ENCODE peak calls at places on chromosomes 6 and 20, in nine cellular contexts. X is SK-N-SH, K is HCT116, O is MM.1S, I is GM23248, E is GM23338, W is Karpas-422, L is hepatocyte, R is PC-9. N is an unnamed sample. For H3K9me2, the result is how much of the 10 kb centered on the place peaks cover.

GRCh38 chr6:83019741-83020140 is 45.9 kb downstream of the UBE3D start:
- DNase-seq in K (no peak), X (no peak), W (no peak), O (no peak), R (no peak), L (no peak), E (no peak), I (no peak), N (no peak)

GRCh38 chr20:48826883-48827771 is 672 bp downstream of the PREX1 start:
- DNase-seq in W (no peak), O (peak), K (no peak), X (peak), L (no peak), I (peak), E (peak), R (no peak), N (peak)

GRCh38 chr20:7772376-7772775 is 167.9 kb downstream of the HAO1 start:
- DNase-seq in E (no peak), L (no peak), X (no peak), O (no peak), K (no peak), R (no peak), I (peak), W (no peak), N (no peak)

GRCh38 chr20:44848254-44849015 is 37.1 kb upstream of the YWHAB start:
- DNase-seq in O (no peak), I (peak), L (no peak), X (no peak), R (no peak), E (no peak), K (no peak), W (no peak), N (no peak)

GRCh38 chr6:2542858-2543218 is 207.9 kb downstream of the MYLK4 start:
- DNase-seq in I (peak), R (peak), L (peak), X (no peak), O (peak), W (no peak), E (no peak), K (no peak), N (no peak)

GRCh38 chr20:11890331-11891080 is 27.2 kb upstream of the BTBD3 start:
- DNase-seq in O (peak), I (peak), W (no peak), K (peak), L (peak), R (peak), E (peak), X (peak), N (no peak)

GRCh38 chr6:157089258-157089657 is 234.1 kb downstream of the TMEM242 start:
- DNase-seq in R (no peak), I (peak), K (no peak), L (peak), O (no peak), E (peak), W (no peak), X (peak), N (no peak)

GRCh38 chr6:55617272-55617671 is 38.3 kb upstream of the HMGCLL1 start:
- DNase-seq in L (peak), I (peak), X (peak), R (no peak), E (peak), O (peak), W (peak), K (peak), N (peak)

GRCh38 chr20:58091810-58092209 is 136.6 kb downstream of the ANKRD60 start:
- DNase-seq in W (no peak), I (no peak), R (no peak), O (no peak), K (no peak), E (no peak), X (no peak), L (no peak), N (no peak)

GRCh38 chr20:57983082-57983481 is 245.4 kb downstream of the ANKRD60 start:
- DNase-seq in W (no peak), K (no peak), O (no peak), L (no peak), E (no peak), R (no peak), X (no peak), I (no peak), N (no peak)

GRCh38 chr6:105001906-105002305 is 45.0 kb downstream of the LIN28B start:
- DNase-seq in W (no peak), I (no peak), X (no peak), O (no peak), E (peak), L (no peak), R (no peak), K (no peak), N (no peak)

GRCh38 chr6:11198663-11199603 is 33.5 kb downstream of the NEDD9 start:
- DNase-seq in L (no peak), X (no peak), R (no peak), O (peak), K (no peak), I (no peak), W (no peak), E (no peak), N (no peak)

GRCh38 chr20:33013701-33014326 is 6.3 kb downstream of the BPIFB2 start:
- DNase-seq in E (no peak), O (no peak), I (no peak), X (no peak), R (no peak), W (no peak), K (no peak), L (no peak), N (no peak)

GRCh38 chr20:47610247-47610944 is 108.7 kb downstream of the NCOA3 start:
- DNase-seq in I (peak), O (peak), E (no peak), W (no peak), K (peak), X (no peak), L (peak), R (peak), N (peak)

GRCh38 chr6:12490904-12491571 is 200.9 kb downstream of the EDN1 start:
- DNase-seq in X (no peak), W (no peak), O (no peak), R (peak), L (peak), I (peak), E (no peak), K (no peak), N (no peak)

GRCh38 chr6:104226798-104227444 is 632.8 kb downstream of the HACE1 start:
- DNase-seq in R (no peak), W (no peak), O (no peak), L (no peak), X (no peak), E (no peak), K (no peak), I (no peak), N (no peak)

GRCh38 chr6:165106261-165106660 is 203.1 kb downstream of the C6orf118 start:
- DNase-seq in E (no peak), W (no peak), L (no peak), X (no peak), R (no peak), I (peak), K (no peak), O (no peak), N (no peak)

GRCh38 chr6:37175332-37176267 is 5.6 kb downstream of the PIM1 start:
- DNase-seq in O (peak), E (peak), R (no peak), I (no peak), K (no peak), W (no peak), X (no peak), L (no peak), N (no peak)

GRCh38 chr20:36128463-36129176 is 25.9 kb upstream of the EPB41L1 start:
- DNase-seq in E (no peak), R (peak), K (no peak), I (peak), W (peak), O (no peak), X (no peak), L (no peak), N (no peak)

GRCh38 chr20:21166801-21167200 is 40.9 kb downstream of the KIZ start:
- DNase-seq in R (no peak), L (no peak), O (no peak), X (no peak), K (no peak), I (no peak), E (no peak), W (no peak), N (peak)

GRCh38 chr6:134546962-134547645 is 229.2 kb upstream of the SGK1 start:
- DNase-seq in X (no peak), L (no peak), I (no peak), W (no peak), O (no peak), K (no peak), R (no peak), E (no peak), N (no peak)

GRCh38 chr20:50689864-50690263 is 1.5 kb downstream of the RIPOR3 start:
- DNase-seq in O (no peak), E (no peak), I (peak), K (no peak), X (peak), L (no peak), R (peak), W (no peak), N (no peak)

GRCh38 chr6:45691426-45691825 is 313.7 kb upstream of the SUPT3H start:
- DNase-seq in O (no peak), I (peak), X (no peak), K (no peak), L (no peak), E (no peak), W (no peak), R (no peak), N (no peak)

GRCh38 chr6:12720310-12720709 is 3.7 kb downstream of the PHACTR1 start:
- DNase-seq in E (no peak), L (no peak), K (no peak), I (no peak), R (no peak), X (no peak), W (no peak), O (no peak), N (no peak)

GRCh38 chr6:75244063-75244575 is 518 bp upstream of the COX7A2 start:
- DNase-seq in L (peak), E (no peak), K (no peak), X (peak), I (no peak), W (no peak), O (peak), R (no peak), N (no peak)

GRCh38 chr20:42688576-42688975 is 501.1 kb downstream of the PTPRT start:
- DNase-seq in K (no peak), O (no peak), R (no peak), I (no peak), W (peak), L (peak), E (no peak), X (no peak), N (no peak)

GRCh38 chr6:112214749-112215269 is 39.6 kb downstream of the LAMA4 start:
- DNase-seq in R (peak), K (no peak), E (no peak), L (peak), X (no peak), I (no peak), W (no peak), O (no peak), N (no peak)

GRCh38 chr6:158605266-158605878 is 39.2 kb downstream of the DYNLT1 start:
- DNase-seq in I (peak), X (peak), L (peak), K (peak), W (peak), O (peak), E (peak), R (no peak), N (peak)

GRCh38 chr6:18861182-18861581 is 474.0 kb downstream of the RNF144B start:
- DNase-seq in R (no peak), K (no peak), E (no peak), L (no peak), I (no peak), O (no peak), W (no peak), X (no peak), N (no peak)

GRCh38 chr20:1177680-1178079 is 7.1 kb downstream of the TMEM74B start:
- DNase-seq in O (no peak), K (peak), R (no peak), L (no peak), X (peak), W (no peak), I (peak), E (peak), N (no peak)

GRCh38 chr20:35886537-35886936 is 67.8 kb downstream of the SCAND1 start:
- DNase-seq in E (no peak), L (no peak), W (no peak), X (peak), K (no peak), I (no peak), R (no peak), O (no peak), N (no peak)

GRCh38 chr20:47691632-47692031 is 93.6 kb downstream of the SULF2 start:
- DNase-seq in R (no peak), K (no peak), L (no peak), X (no peak), I (peak), W (no peak), O (no peak), E (peak), N (no peak)

GRCh38 chr6:113697642-113698410 is 159.3 kb upstream of the MARCKS start:
- DNase-seq in O (no peak), R (peak), X (no peak), K (no peak), I (peak), L (no peak), E (no peak), W (no peak), N (no peak)

GRCh38 chr6:150759500-150759899 is 106.0 kb upstream of the MTHFD1L start:
- DNase-seq in X (no peak), R (no peak), K (no peak), W (no peak), E (no peak), O (no peak), I (no peak), L (no peak), N (no peak)

GRCh38 chr6:123213921-123214320 is 217.9 kb downstream of the CLVS2 start:
- DNase-seq in K (no peak), X (no peak), E (no peak), I (no peak), R (no peak), L (no peak), O (no peak), W (no peak), N (no peak)

GRCh38 chr6:150783818-150784217 is 81.7 kb upstream of the MTHFD1L start:
- DNase-seq in L (no peak), O (no peak), I (no peak), K (no peak), W (no peak), E (no peak), R (no peak), X (no peak), N (no peak)

GRCh38 chr20:34559311-34560140 is 1.0 kb downstream of the MAP1LC3A start:
- DNase-seq in E (peak), R (no peak), X (peak), W (no peak), O (no peak), L (no peak), I (peak), K (no peak), N (no peak)

GRCh38 chr6:117188627-117189201 is 76.6 kb upstream of the VGLL2 start:
- DNase-seq in I (peak), K (peak), X (peak), L (no peak), E (peak), W (peak), R (no peak), O (peak), N (peak)

GRCh38 chr6:117191009-117191408 is 74.3 kb upstream of the VGLL2 start:
- DNase-seq in I (no peak), L (no peak), R (no peak), E (no peak), X (no peak), O (no peak), W (no peak), K (no peak), N (no peak)

GRCh38 chr6:117195728-117196127 is 69.6 kb upstream of the VGLL2 start:
- DNase-seq in W (no peak), I (no peak), K (no peak), L (no peak), R (peak), E (peak), X (no peak), O (no peak), N (no peak)

GRCh38 chr6:117194978-117195377 is 70.4 kb upstream of the VGLL2 start:
- DNase-seq in O (no peak), K (no peak), X (no peak), R (no peak), L (no peak), I (no peak), W (no peak), E (no peak), N (no peak)

DNA sequence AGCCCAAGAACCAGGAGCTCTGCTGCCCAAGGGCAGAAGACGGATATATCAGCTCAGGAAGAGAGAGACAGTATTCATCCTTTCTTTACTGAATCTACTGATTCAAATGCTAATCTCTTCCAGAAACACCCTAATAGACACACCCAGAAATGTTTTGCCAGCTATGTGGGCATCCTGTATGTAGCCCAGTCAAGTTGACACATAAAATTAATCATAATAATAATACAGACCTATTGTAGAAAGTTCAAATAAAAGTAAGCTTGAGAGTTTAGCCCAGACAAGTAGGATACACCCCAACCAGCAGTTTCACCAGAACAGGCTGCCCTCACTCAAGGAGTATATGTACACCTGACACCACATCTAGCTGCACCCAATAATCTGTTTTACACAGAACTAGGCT is 73.9 kb upstream of the VGLL2 start:
- DNase-seq in E (no peak), I (no peak), K (no peak), O (no peak), R (no peak), X (no peak), W (no peak), L (no peak), N (no peak)
- H3K4me3 ChIP-seq in E (no peak), I (no peak), K (no peak), O (no peak), R (no peak), X (no peak), W (no peak), L (no peak), N (no peak)

DNA sequence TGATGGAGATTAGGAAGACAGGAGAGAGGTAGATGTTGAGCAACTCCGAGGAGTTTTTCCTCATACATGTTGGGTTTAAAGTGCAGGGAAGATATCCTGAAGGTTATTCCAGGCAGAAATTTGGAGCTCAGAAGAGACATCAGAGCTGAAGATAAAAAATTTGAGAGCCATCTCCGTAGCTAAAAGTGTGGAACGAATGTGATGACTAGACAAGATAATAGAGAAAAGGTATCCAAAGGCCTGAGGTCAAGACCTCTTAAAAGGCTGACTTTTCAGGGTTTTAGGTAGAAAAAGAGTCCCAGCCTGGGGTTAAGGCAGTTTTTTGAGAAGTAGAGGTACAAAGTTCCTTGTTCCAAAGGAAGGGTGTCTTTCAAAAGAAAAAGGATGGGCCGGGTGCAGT is 214.8 kb downstream of the ESR1 start:
- DNase-seq in K (no peak), L (no peak), X (no peak), E (no peak), W (no peak), I (no peak), O (no peak), R (no peak), N (no peak)
- H3K9me2 ChIP-seq in K (under half), L (under half), X (under half), E (under half), W (under half), I (under half), O (under half), R (under half), N (under half)

DNA sequence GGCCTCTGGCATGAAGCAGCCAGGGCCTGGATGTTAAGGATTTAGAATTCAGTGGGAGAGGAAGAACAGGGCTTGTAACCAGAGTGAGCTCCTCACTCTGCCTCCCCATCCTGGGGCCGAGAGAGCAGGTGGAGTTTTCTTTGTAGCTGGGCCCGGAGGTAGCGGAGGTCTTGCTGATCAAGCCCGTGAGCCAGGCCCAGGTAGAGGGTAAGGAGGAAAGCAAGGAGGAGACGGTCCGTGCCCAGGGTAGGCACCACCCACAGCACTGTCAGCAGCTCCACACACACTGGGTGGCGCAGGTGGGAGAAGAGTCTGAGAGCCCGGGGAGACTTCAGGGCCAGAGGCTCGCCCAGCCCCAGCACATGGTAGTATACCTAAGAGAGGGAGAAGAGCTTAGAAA is 2.1 kb upstream of the PPP1R18 start:
- DNase-seq in K (no peak), L (no peak), I (no peak), R (no peak), O (no peak), W (peak), E (no peak), X (no peak), N (peak)
- H3K4me3 ChIP-seq in K (no peak), L (no peak), I (peak), R (no peak), O (no peak), W (peak), E (no peak), X (no peak), N (peak)

DNA sequence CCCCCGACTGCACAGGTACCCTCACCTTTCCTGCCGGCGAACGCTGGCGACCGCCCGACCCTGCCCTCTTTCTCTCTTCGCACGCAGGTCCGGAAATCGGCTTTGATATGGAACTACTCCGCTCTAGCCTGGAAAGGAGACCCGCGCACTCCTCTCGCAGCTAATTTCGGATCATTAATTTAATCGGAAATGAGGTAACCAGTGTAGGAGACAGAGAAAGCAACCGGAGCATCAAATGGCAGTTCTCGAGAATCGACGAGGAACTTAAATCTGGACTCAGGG is 946 bp upstream of the ATXN1 start:
- DNase-seq in X (no peak), L (no peak), K (no peak), R (no peak), E (peak), O (no peak), W (peak), I (peak), N (no peak)
- H3K9me2 ChIP-seq in X (under half), L (under half), K (under half), R (under half), E (under half), O (under half), W (under half), I (under half), N (under half)